ENCODE peak calls at places on chromosomes 16 and 17, in four cellular contexts. One of them, this sample, is unnamed.

GRCh38 chr17:64150237-64151015 is 20.5 kb upstream of the ERN1 start:
- DNase-seq in adipocyte: peak
- DNase-seq in neural crest cell: no peak
- DNase-seq in nephron progenitor cell: no peak
- DNase-seq in this sample: no peak

GRCh38 chr16:70685938-70686375 is at the start of gene MTSS2:
- DNase-seq in nephron progenitor cell: peak
- DNase-seq in adipocyte: peak
- DNase-seq in neural crest cell: peak
- DNase-seq in this sample: peak

GRCh38 chr17:77471984-77472836 is 331.4 kb downstream of the SEC14L1 start:
- DNase-seq in nephron progenitor cell: no peak
- DNase-seq in neural crest cell: no peak
- DNase-seq in adipocyte: peak
- DNase-seq in this sample: peak

GRCh38 chr17:6483507-6483906 is 39.3 kb downstream of the PIMREG start:
- DNase-seq in adipocyte: no peak
- DNase-seq in neural crest cell: no peak
- DNase-seq in nephron progenitor cell: no peak
- DNase-seq in this sample: no peak

GRCh38 chr17:79388556-79389295 is 222.1 kb downstream of the RBFOX3 start:
- DNase-seq in nephron progenitor cell: peak
- DNase-seq in neural crest cell: peak
- DNase-seq in adipocyte: peak
- DNase-seq in this sample: peak

GRCh38 chr17:73323622-73324455 is 12.0 kb upstream of the CDC42EP4 start:
- DNase-seq in adipocyte: peak
- DNase-seq in neural crest cell: no peak
- DNase-seq in nephron progenitor cell: no peak
- DNase-seq in this sample: no peak

GRCh38 chr17:13346996-13347762 is 254.6 kb downstream of the HS3ST3A1 start:
- DNase-seq in neural crest cell: no peak
- DNase-seq in nephron progenitor cell: no peak
- DNase-seq in adipocyte: peak
- DNase-seq in this sample: peak

GRCh38 chr17:9402590-9403199 is 172.9 kb downstream of the STX8 start:
- DNase-seq in adipocyte: peak
- DNase-seq in nephron progenitor cell: peak
- DNase-seq in neural crest cell: peak
- DNase-seq in this sample: no peak

GRCh38 chr17:38451030-38451839 is 23.0 kb downstream of the ARHGAP23 start:
- DNase-seq in neural crest cell: no peak
- DNase-seq in adipocyte: peak
- DNase-seq in nephron progenitor cell: peak
- DNase-seq in this sample: no peak

GRCh38 chr17:74190154-74190553 is 13.3 kb upstream of the RPL38 start:
- DNase-seq in adipocyte: peak
- DNase-seq in neural crest cell: no peak
- DNase-seq in nephron progenitor cell: no peak
- DNase-seq in this sample: peak

GRCh38 chr17:59505610-59506276 is 59.7 kb upstream of the DHX40 start:
- DNase-seq in nephron progenitor cell: no peak
- DNase-seq in adipocyte: no peak
- DNase-seq in neural crest cell: no peak
- DNase-seq in this sample: no peak

GRCh38 chr17:9971991-9972390 is 66.9 kb upstream of the RCVRN start:
- DNase-seq in adipocyte: peak
- DNase-seq in nephron progenitor cell: no peak
- DNase-seq in neural crest cell: no peak
- DNase-seq in this sample: peak

GRCh38 chr17:56779898-56780777 is 53.6 kb downstream of the C17orf67 start:
- DNase-seq in nephron progenitor cell: peak
- DNase-seq in neural crest cell: peak
- DNase-seq in adipocyte: peak
- DNase-seq in this sample: peak

GRCh38 chr17:10661377-10661906 is 4.3 kb upstream of the MYH3 start:
- DNase-seq in nephron progenitor cell: no peak
- DNase-seq in neural crest cell: no peak
- DNase-seq in adipocyte: no peak
- DNase-seq in this sample: no peak

GRCh38 chr17:2400877-2401425 is at the start of gene MNT:
- DNase-seq in neural crest cell: peak
- DNase-seq in adipocyte: peak
- DNase-seq in nephron progenitor cell: peak
- DNase-seq in this sample: peak

GRCh38 chr17:46984341-46984740 is 5.3 kb upstream of the RPRML start:
- DNase-seq in nephron progenitor cell: no peak
- DNase-seq in adipocyte: no peak
- DNase-seq in neural crest cell: no peak
- DNase-seq in this sample: no peak

GRCh38 chr16:578870-579405 is 9.2 kb downstream of the PIGQ start:
- DNase-seq in adipocyte: peak
- DNase-seq in nephron progenitor cell: peak
- DNase-seq in neural crest cell: peak
- DNase-seq in this sample: peak